ENCODE peak calls at places on chromosomes 2 and 18, in eight cellular contexts. Q, R, H, W, B, E, P and N are unnamed samples.

GRCh38 chr2:237702439-237703397 is 75.3 kb downstream of the LRRFIP1 start:
- DNase-seq in Q (no peak), R (no peak), H (peak; percentile 38), W (peak; percentile 77), B (peak; percentile 67), E (no peak), P (peak; percentile 40), N (peak; percentile 90)

GRCh38 chr2:98419977-98420725 is 24.5 kb upstream of the INPP4A start:
- DNase-seq in Q (no peak), R (no peak), H (no peak), W (no peak), B (no peak), E (no peak), P (no peak), N (no peak)

GRCh38 chr2:131154071-131154531 is 49.0 kb downstream of the PLEKHB2 start:
- DNase-seq in Q (peak; percentile 71), R (peak; percentile 27), H (peak; percentile 24), W (peak; percentile 24), B (peak; percentile 72), E (peak; percentile 82), P (peak; percentile 33), N (no peak)

GRCh38 chr18:69330345-69330744 is 70.3 kb upstream of the DOK6 start:
- DNase-seq in Q (no peak), R (no peak), H (no peak), W (no peak), B (no peak), E (no peak), P (no peak), N (no peak)

GRCh38 chr18:10524507-10525425 is 1.1 kb upstream of the NAPG start:
- DNase-seq in Q (no peak), R (no peak), H (peak; percentile 36), W (peak; percentile 22), B (no peak), E (no peak), P (no peak), N (no peak)

GRCh38 chr18:32049393-32050161 is 31.0 kb downstream of the RNF125 start:
- DNase-seq in Q (peak; percentile 18), R (no peak), H (no peak), W (peak; percentile 73), B (peak; percentile 56), E (no peak), P (peak; percentile 38), N (no peak)

GRCh38 chr2:129778608-129778877 is 200.9 kb upstream of the RAB6C start:
- DNase-seq in Q (no peak), R (no peak), H (no peak), W (no peak), B (no peak), E (no peak), P (no peak), N (peak; percentile 37)

GRCh38 chr2:32212293-32212692 is 46.6 kb downstream of the SLC30A6 start:
- DNase-seq in Q (no peak), R (no peak), H (no peak), W (no peak), B (no peak), E (no peak), P (no peak), N (no peak)

GRCh38 chr2:227888289-227888688 is 16.9 kb downstream of the DAW1 start:
- DNase-seq in Q (no peak), R (no peak), H (no peak), W (no peak), B (no peak), E (peak; percentile 35), P (no peak), N (no peak)

GRCh38 chr2:240138275-240138984 is 2.0 kb downstream of the OTOS start:
- DNase-seq in Q (no peak), R (no peak), H (no peak), W (no peak), B (peak; percentile 26), E (peak; percentile 83), P (no peak), N (peak; percentile 49)

GRCh38 chr2:237205111-237205541 is 119.4 kb downstream of the COPS8 start:
- DNase-seq in Q (no peak), R (no peak), H (no peak), W (no peak), B (no peak), E (no peak), P (no peak), N (no peak)

GRCh38 chr2:156435392-156435724 is 821 bp upstream of the GPD2 start:
- DNase-seq in Q (no peak), R (no peak), H (no peak), W (no peak), B (no peak), E (no peak), P (peak; percentile 33), N (no peak)

GRCh38 chr2:232485333-232485756 is 2.3 kb downstream of the ECEL1 start:
- DNase-seq in Q (no peak), R (no peak), H (no peak), W (no peak), B (no peak), E (no peak), P (no peak), N (peak; percentile 77)

GRCh38 chr18:79572093-79572780 is 107.4 kb upstream of the CTDP1 start:
- DNase-seq in Q (no peak), R (no peak), H (no peak), W (no peak), B (peak; percentile 49), E (no peak), P (no peak), N (no peak)